ENCODE peak calls at places on chromosomes 3 and 15, in four cellular contexts. V, H, J and M are unnamed samples.

GRCh38 chr3:13600950-13601691 is 52.2 kb downstream of the FBLN2 start:
- DNase-seq in V (no peak), H (no peak), J (peak), M (peak)

GRCh38 chr15:65254237-65254820 is 32.4 kb downstream of the PARP16 start:
- DNase-seq in V (no peak), H (no peak), J (no peak), M (no peak)

GRCh38 chr15:38217181-38217580 is 35.5 kb upstream of the SPRED1 start:
- DNase-seq in V (no peak), H (peak), J (peak), M (no peak)

GRCh38 chr15:68053001-68053400 is 1.1 kb upstream of the PIAS1 start:
- DNase-seq in V (no peak), H (no peak), J (no peak), M (no peak)

GRCh38 chr3:88203537-88204143 is 53.9 kb downstream of the C3orf38 start:
- DNase-seq in V (peak), H (peak), J (peak), M (peak)

GRCh38 chr3:167032267-167032876 is 347.7 kb downstream of the ZBBX start:
- DNase-seq in V (no peak), H (peak), J (peak), M (peak)

GRCh38 chr3:60304103-60304502 is 947.1 kb downstream of the FHIT start:
- DNase-seq in V (no peak), H (no peak), J (peak), M (no peak)

GRCh38 chr15:84658788-84659411 is 901 bp upstream of the NMB start:
- DNase-seq in V (no peak), H (peak), J (no peak), M (no peak)

GRCh38 chr3:58008140-58009025 is at the start of gene FLNB:
- DNase-seq in V (peak), H (peak), J (peak), M (no peak)

GRCh38 chr3:78873641-78874040 is 894.2 kb downstream of the ROBO1 start:
- DNase-seq in V (no peak), H (no peak), J (no peak), M (no peak)

GRCh38 chr3:108223928-108224327 is 1.7 kb upstream of the IFT57 start:
- DNase-seq in V (no peak), H (peak), J (peak), M (no peak)

GRCh38 chr3:133113526-133113925 is 75.3 kb downstream of the TMEM108 start:
- DNase-seq in V (no peak), H (no peak), J (no peak), M (no peak)

GRCh38 chr3:99365396-99365795 is 273.0 kb upstream of the COL8A1 start:
- DNase-seq in V (no peak), H (no peak), J (no peak), M (no peak)

GRCh38 chr15:51180534-51180933 is 85.8 kb upstream of the TNFAIP8L3 start:
- DNase-seq in V (no peak), H (no peak), J (no peak), M (no peak)

GRCh38 chr3:127196466-127197299 is 3.8 kb downstream of the PRR23E start:
- DNase-seq in V (no peak), H (no peak), J (no peak), M (no peak)

GRCh38 chr15:66765478-66766281 is 63.6 kb downstream of the SMAD6 start:
- DNase-seq in V (no peak), H (no peak), J (peak), M (peak)

GRCh38 chr3:99895706-99896441 is 78.2 kb downstream of the CMSS1 start:
- DNase-seq in V (no peak), H (no peak), J (peak), M (peak)

GRCh38 chr15:85412956-85413854 is 32.8 kb downstream of the AKAP13 start:
- DNase-seq in V (peak), H (peak), J (peak), M (peak)

GRCh38 chr3:146156801-146157310 is 4.1 kb downstream of the PLOD2 start:
- DNase-seq in V (no peak), H (no peak), J (no peak), M (no peak)

GRCh38 chr3:166446291-166446690 is 609.1 kb upstream of the BCHE start:
- DNase-seq in V (no peak), H (no peak), J (no peak), M (no peak)

GRCh38 chr3:120393252-120393651 is 44.1 kb upstream of the LRRC58 start:
- DNase-seq in V (no peak), H (no peak), J (no peak), M (no peak)

GRCh38 chr3:37944243-37944955 is 46.2 kb upstream of the VILL start:
- DNase-seq in V (no peak), H (no peak), J (peak), M (no peak)

GRCh38 chr15:56919708-56920637 is 1.5 kb downstream of the TCF12 start:
- DNase-seq in V (no peak), H (peak), J (peak), M (no peak)

GRCh38 chr3:194098036-194098871 is 37.7 kb upstream of the HES1 start:
- DNase-seq in V (no peak), H (no peak), J (peak), M (no peak)

GRCh38 chr15:64024172-64025050 is 21.9 kb downstream of the DAPK2 start:
- DNase-seq in V (no peak), H (peak), J (peak), M (no peak)

GRCh38 chr15:80940331-80940730 is 49.3 kb downstream of the MESD start:
- DNase-seq in V (no peak), H (no peak), J (no peak), M (no peak)

GRCh38 chr15:42474857-42475256 is 16.1 kb downstream of the ZNF106 start:
- DNase-seq in V (no peak), H (no peak), J (no peak), M (no peak)

GRCh38 chr3:172915911-172916514 is 165.5 kb downstream of the ECT2 start:
- DNase-seq in V (no peak), H (no peak), J (no peak), M (no peak)

GRCh38 chr3:46615050-46615449 is 2.7 kb downstream of the FAM240A start:
- DNase-seq in V (no peak), H (no peak), J (no peak), M (no peak)

GRCh38 chr15:31350771-31351170 is 24.1 kb downstream of the KLF13 start:
- DNase-seq in V (no peak), H (no peak), J (no peak), M (no peak)

GRCh38 chr15:31352911-31353811 is 26.5 kb downstream of the KLF13 start:
- DNase-seq in V (peak), H (peak), J (peak), M (no peak)

GRCh38 chr15:31357148-31357547 is 30.5 kb downstream of the KLF13 start:
- DNase-seq in V (no peak), H (peak), J (no peak), M (no peak)

GRCh38 chr15:31352283-31352880 is 25.7 kb downstream of the KLF13 start:
- DNase-seq in V (no peak), H (no peak), J (peak), M (no peak)

DNA sequence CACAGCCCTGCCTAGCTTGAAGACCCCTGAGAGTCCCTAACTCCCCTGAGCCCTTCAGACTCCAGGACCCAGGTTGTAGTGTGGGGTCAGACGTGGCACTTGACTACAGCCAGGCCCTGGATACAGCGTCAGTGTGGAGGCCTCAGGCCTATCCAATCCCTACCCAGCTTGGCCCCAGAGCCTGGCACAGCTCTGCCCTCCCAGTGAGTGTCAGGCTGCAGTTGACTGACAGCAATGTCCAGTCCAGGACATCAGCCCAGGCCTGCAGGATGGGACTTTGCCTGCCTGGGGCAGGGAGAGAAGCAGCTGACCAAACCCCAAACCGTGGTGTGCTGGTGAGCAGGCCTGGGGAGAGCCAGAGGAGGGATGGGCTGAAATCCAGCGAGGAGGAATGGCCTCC is 27.3 kb downstream of the KLF13 start:
- DNase-seq in V (no peak), H (no peak), J (peak), M (no peak)
- H3K4me3 ChIP-seq in V (no peak), H (peak), J (no peak), M (no peak)

GRCh38 chr15:78540135-78540954 is at the start of gene PSMA4:
- DNase-seq in V (peak), H (peak), J (peak), M (peak)
- TF ChIP-seq CTCF in V (no peak), H (no peak), J (peak), M (peak)

DNA sequence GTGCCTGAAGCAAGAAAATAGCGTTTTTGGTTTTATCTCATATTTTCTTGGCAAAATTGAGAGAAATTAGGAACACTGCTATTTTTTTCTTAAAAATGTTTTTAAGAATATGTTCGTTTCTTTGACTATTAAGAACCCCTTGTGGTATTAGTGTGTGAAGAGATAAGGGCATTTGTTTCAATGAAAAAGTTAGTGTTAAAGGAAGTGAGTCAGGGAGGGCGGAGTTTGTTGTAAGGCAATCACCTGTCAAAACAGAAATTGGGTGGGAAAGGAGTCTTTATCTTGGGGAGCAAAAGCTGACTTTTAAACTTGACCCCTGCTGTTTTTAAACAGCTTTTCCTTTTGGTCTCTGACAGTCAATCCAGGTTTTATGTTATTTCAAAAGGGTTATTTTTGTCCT is 4.2 kb downstream of the RAP2B start:
- DNase-seq in V (no peak), H (no peak), J (peak), M (no peak)
- H3K4me3 ChIP-seq in V (no peak), H (peak), J (no peak), M (no peak)

GRCh38 chr15:90893175-90894090 is 9.1 kb downstream of the FES start:
- DNase-seq in V (no peak), H (peak), J (no peak), M (no peak)
- TF ChIP-seq CTCF in V (no peak), H (peak), J (no peak), M (peak)

GRCh38 chr15:77542491-77543001 is 90.2 kb downstream of the LINGO1 start:
- DNase-seq in V (no peak), H (no peak), J (no peak), M (no peak)
- H3K4me3 ChIP-seq in V (no peak), H (peak), J (no peak), M (peak)

GRCh38 chr3:128494152-128494650 is 1.2 kb upstream of the GATA2 start:
- DNase-seq in V (no peak), H (no peak), J (no peak), M (no peak)

GRCh38 chr3:128491900-128492352 is 1.1 kb downstream of the GATA2 start:
- DNase-seq in V (no peak), H (no peak), J (no peak), M (no peak)

GRCh38 chr3:128493221-128494151 is 485 bp upstream of the GATA2 start:
- DNase-seq in V (peak), H (no peak), J (no peak), M (no peak)

GRCh38 chr3:128491071-128491899 is 1.7 kb downstream of the GATA2 start:
- DNase-seq in V (peak), H (no peak), J (no peak), M (no peak)

GRCh38 chr3:128492353-128493220 is at the start of gene GATA2:
- DNase-seq in V (peak), H (peak), J (no peak), M (no peak)
- TF ChIP-seq CTCF in V (peak), H (peak), J (no peak), M (no peak)